ENCODE peak calls at places on chromosome 11, in eight cellular contexts. Z is A549, O is gastrocnemius medialis, T is spleen, S is HepG2, F is endothelial cell of umbilical vein, P is heart left ventricle, J is body of pancreas. N is an unnamed sample. For H3K4me1, the result is how much of the 10 kb centered on the place peaks cover.

GRCh38 chr11:73170140-73170539 is 28.0 kb upstream of the FCHSD2 start:
- DNase-seq in Z (no peak), O (no peak), T (peak), S (no peak), F (no peak), P (no peak), J (no peak), N (no peak)

GRCh38 chr11:17462940-17463339 is 13.7 kb downstream of the ABCC8 start:
- DNase-seq in Z (no peak), O (no peak), T (no peak), S (no peak), F (no peak), P (no peak), J (no peak), N (no peak)

GRCh38 chr11:484616-485015 is 22.4 kb downstream of the RNH1 start:
- DNase-seq in Z (no peak), O (no peak), T (no peak), S (no peak), F (no peak), P (no peak), J (no peak), N (no peak)

GRCh38 chr11:132111781-132112380 is 741.5 kb downstream of the NTM start:
- DNase-seq in Z (no peak), O (no peak), T (no peak), S (no peak), F (peak), P (no peak), J (no peak), N (no peak)

GRCh38 chr11:68924073-68924925 is 20.6 kb downstream of the IGHMBP2 start:
- DNase-seq in Z (no peak), O (no peak), T (peak), S (no peak), F (no peak), P (no peak), J (no peak), N (no peak)

GRCh38 chr11:96752221-96752620 is 362.4 kb downstream of the JRKL start:
- DNase-seq in Z (no peak), O (no peak), T (no peak), S (no peak), F (no peak), P (no peak), J (no peak), N (no peak)

GRCh38 chr11:113373306-113373705 is 14.3 kb upstream of the ANKK1 start:
- DNase-seq in Z (no peak), O (no peak), T (no peak), S (no peak), F (no peak), P (no peak), J (no peak), N (no peak)

GRCh38 chr11:57321388-57321995 is 3.3 kb downstream of the TNKS1BP1 start:
- DNase-seq in Z (peak), O (peak), T (no peak), S (no peak), F (no peak), P (no peak), J (no peak), N (no peak)

GRCh38 chr11:58505849-58506248 is 2.1 kb downstream of the OR5B21 start:
- DNase-seq in Z (no peak), O (no peak), T (no peak), S (no peak), F (no peak), P (no peak), J (no peak), N (no peak)

GRCh38 chr11:111978028-111978771 is 41.1 kb downstream of the DIXDC1 start:
- DNase-seq in Z (no peak), O (peak), T (no peak), S (no peak), F (peak), P (peak), J (no peak), N (peak)

GRCh38 chr11:71436861-71437260 is 11.3 kb downstream of the DHCR7 start:
- DNase-seq in Z (no peak), O (no peak), T (no peak), S (no peak), F (no peak), P (no peak), J (no peak), N (no peak)

GRCh38 chr11:47192111-47192510 is 5.9 kb upstream of the PACSIN3 start:
- DNase-seq in Z (no peak), O (no peak), T (no peak), S (no peak), F (no peak), P (no peak), J (no peak), N (no peak)

GRCh38 chr11:8098879-8099278 is 17.9 kb downstream of the TUB start:
- DNase-seq in Z (no peak), O (no peak), T (peak), S (no peak), F (no peak), P (peak), J (peak), N (no peak)

GRCh38 chr11:18384157-18384641 is 10.2 kb upstream of the LDHA start:
- DNase-seq in Z (peak), O (peak), T (peak), S (peak), F (peak), P (peak), J (peak), N (peak)

GRCh38 chr11:17568944-17569343 is 21.9 kb downstream of the OTOG start:
- DNase-seq in Z (no peak), O (no peak), T (no peak), S (no peak), F (no peak), P (no peak), J (no peak), N (no peak)

GRCh38 chr11:115170133-115170815 is 333.9 kb downstream of the CADM1 start:
- DNase-seq in Z (no peak), O (no peak), T (no peak), S (peak), F (peak), P (no peak), J (peak), N (no peak)

GRCh38 chr11:75334402-75334891 is 17.0 kb downstream of the ARRB1 start:
- DNase-seq in Z (no peak), O (no peak), T (no peak), S (no peak), F (no peak), P (no peak), J (no peak), N (no peak)

GRCh38 chr11:75334976-75335375 is 16.5 kb downstream of the ARRB1 start:
- DNase-seq in Z (no peak), O (no peak), T (no peak), S (no peak), F (no peak), P (no peak), J (no peak), N (no peak)

GRCh38 chr11:75339685-75340409 is 11.6 kb downstream of the ARRB1 start:
- DNase-seq in Z (no peak), O (no peak), T (no peak), S (no peak), F (peak), P (peak), J (no peak), N (no peak)

GRCh38 chr11:75338516-75339218 is 12.8 kb downstream of the ARRB1 start:
- DNase-seq in Z (no peak), O (no peak), T (no peak), S (no peak), F (peak), P (peak), J (no peak), N (no peak)

GRCh38 chr11:75337195-75337654 is 14.2 kb downstream of the ARRB1 start:
- DNase-seq in Z (no peak), O (peak), T (no peak), S (no peak), F (peak), P (no peak), J (no peak), N (no peak)
- H3K27ac ChIP-seq in Z (peak), O (no peak), T (peak), S (no peak), F (peak), P (peak), J (no peak), N (no peak)

GRCh38 chr11:35932641-35933571 is 11.0 kb upstream of the LDLRAD3 start:
- DNase-seq in Z (no peak), O (no peak), T (no peak), S (no peak), F (no peak), P (no peak), J (no peak), N (no peak)
- H3K4me1 ChIP-seq in Z (under half), O (under half), T (under half), S (under half), F (under half), P (under half), J (under half), N (under half)

GRCh38 chr11:2394818-2395105 is 5.8 kb upstream of the TSSC4 start:
- DNase-seq in Z (no peak), O (no peak), T (no peak), S (no peak), F (no peak), P (no peak), J (no peak), N (no peak)

GRCh38 chr11:2395856-2396255 is 4.7 kb upstream of the TSSC4 start:
- DNase-seq in Z (no peak), O (no peak), T (no peak), S (no peak), F (no peak), P (no peak), J (no peak), N (no peak)

GRCh38 chr11:2395211-2395730 is 5.3 kb upstream of the TSSC4 start:
- DNase-seq in Z (no peak), O (no peak), T (no peak), S (no peak), F (no peak), P (no peak), J (no peak), N (no peak)

GRCh38 chr11:2393111-2393868 is 7.3 kb upstream of the TSSC4 start:
- DNase-seq in Z (no peak), O (no peak), T (no peak), S (no peak), F (no peak), P (no peak), J (no peak), N (no peak)

GRCh38 chr11:2393941-2394817 is 6.4 kb upstream of the TSSC4 start:
- DNase-seq in Z (no peak), O (no peak), T (peak), S (no peak), F (no peak), P (no peak), J (no peak), N (no peak)
- TF ChIP-seq POLR2A in Z (no peak), O (no peak), T (no peak), S (no peak), F (no peak), P (no peak), J (no peak), N (no peak)

DNA sequence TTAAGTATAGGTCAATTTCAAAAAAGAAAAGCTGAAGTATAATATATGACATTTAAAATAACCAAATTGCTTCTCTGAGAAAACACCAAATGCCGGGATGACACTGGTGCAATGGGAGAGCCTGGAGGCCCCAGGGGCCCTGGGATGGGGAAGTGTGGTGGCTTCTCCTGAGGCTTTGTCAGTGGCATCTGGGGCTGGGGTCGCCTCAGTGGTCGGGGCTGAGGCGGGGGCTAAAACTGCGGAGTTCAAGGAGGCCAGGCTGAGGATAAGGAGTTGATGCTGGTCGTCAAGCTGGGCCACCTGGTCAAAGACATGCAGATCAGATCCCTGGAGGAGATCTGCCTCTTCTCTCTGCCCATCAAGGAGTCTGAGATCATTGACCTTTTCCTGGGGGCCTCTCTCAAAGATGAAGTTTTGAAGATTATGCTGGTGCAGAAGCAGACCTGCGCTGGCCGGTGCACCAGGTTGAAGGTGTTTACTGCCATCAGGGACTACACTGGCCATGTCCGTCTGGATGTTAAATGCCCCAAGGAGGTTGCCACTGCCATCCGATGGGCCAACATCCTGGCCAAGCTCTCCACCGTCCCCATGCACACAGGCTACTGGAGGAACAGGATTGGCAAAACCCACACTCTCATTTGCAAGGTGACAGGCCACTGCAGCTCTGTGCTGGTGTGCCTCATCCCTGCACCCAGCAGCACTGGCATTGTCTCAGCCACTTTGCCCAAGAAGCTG is 660.1 kb upstream of the CCDC179 start:
- DNase-seq in Z (no peak), O (no peak), T (no peak), S (no peak), F (no peak), P (no peak), J (no peak), N (no peak)
- H3K27ac ChIP-seq in Z (no peak), O (no peak), T (no peak), S (no peak), F (no peak), P (no peak), J (no peak), N (no peak)

DNA sequence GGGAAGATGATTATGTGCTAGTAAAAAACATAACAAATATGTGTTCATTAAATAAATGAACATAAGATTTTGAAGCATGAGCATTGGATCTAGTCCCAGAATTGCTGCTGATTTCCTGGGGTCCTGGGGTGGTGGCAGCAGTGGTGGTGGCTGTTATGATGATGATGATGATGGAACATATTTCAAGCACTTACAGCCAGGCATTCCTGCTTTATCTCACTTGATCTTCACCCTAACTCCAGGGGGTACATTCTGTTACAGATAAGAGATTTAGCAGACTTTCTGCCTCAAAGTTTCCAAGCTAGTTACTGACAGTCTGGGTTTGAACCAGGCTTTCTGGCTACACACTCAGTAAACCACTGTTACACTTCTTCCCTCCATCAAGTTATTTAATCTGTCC is 5.2 kb downstream of the TRAPPC4 start:
- DNase-seq in Z (no peak), O (no peak), T (peak), S (no peak), F (no peak), P (no peak), J (no peak), N (no peak)
- H3K4me1 ChIP-seq in Z (under half), O (half or more), T (half or more), S (half or more), F (under half), P (under half), J (half or more), N (under half)

GRCh38 chr11:94767701-94768601 is at the start of gene AMOTL1:
- DNase-seq in Z (no peak), O (peak), T (peak), S (no peak), F (peak), P (peak), J (peak), N (peak)
- TF ChIP-seq POLR2A in Z (peak), O (peak), T (no peak), S (no peak), F (peak), P (peak), J (peak), N (peak)

GRCh38 chr11:118640332-118641154 is 33.1 kb downstream of the PHLDB1 start:
- DNase-seq in Z (no peak), O (no peak), T (no peak), S (no peak), F (no peak), P (no peak), J (no peak), N (no peak)

GRCh38 chr11:118639899-118640298 is 32.5 kb downstream of the PHLDB1 start:
- DNase-seq in Z (no peak), O (no peak), T (no peak), S (no peak), F (no peak), P (no peak), J (no peak), N (no peak)

GRCh38 chr11:118641463-118642019 is 34.1 kb downstream of the PHLDB1 start:
- DNase-seq in Z (no peak), O (no peak), T (no peak), S (no peak), F (no peak), P (no peak), J (peak), N (no peak)

GRCh38 chr11:118636569-118637290 is 29.3 kb downstream of the PHLDB1 start:
- DNase-seq in Z (no peak), O (no peak), T (no peak), S (no peak), F (no peak), P (no peak), J (no peak), N (no peak)

DNA sequence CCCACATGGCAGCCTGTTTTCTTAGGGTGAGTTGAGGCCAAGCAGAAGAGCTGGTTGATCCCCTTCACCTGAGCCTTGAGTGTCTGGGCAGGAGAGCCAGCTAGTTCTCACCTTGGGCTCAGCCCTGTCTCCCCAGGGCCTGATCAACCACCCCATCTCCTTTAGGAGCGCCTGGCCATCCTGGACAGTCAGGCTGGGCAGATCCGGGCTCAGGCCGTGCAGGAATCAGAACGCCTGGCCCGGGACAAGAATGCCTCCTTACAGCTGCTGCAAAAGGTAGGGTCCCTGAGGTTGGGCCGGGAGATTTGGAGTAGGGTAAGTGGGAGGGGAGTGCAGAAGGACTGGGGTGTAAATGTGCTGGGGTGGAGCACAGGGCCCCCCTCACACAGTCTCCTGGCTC is 31.3 kb downstream of the PHLDB1 start:
- DNase-seq in Z (no peak), O (no peak), T (no peak), S (no peak), F (no peak), P (no peak), J (no peak), N (no peak)
- H3K27ac ChIP-seq in Z (no peak), O (no peak), T (no peak), S (no peak), F (no peak), P (peak), J (no peak), N (no peak)

DNA sequence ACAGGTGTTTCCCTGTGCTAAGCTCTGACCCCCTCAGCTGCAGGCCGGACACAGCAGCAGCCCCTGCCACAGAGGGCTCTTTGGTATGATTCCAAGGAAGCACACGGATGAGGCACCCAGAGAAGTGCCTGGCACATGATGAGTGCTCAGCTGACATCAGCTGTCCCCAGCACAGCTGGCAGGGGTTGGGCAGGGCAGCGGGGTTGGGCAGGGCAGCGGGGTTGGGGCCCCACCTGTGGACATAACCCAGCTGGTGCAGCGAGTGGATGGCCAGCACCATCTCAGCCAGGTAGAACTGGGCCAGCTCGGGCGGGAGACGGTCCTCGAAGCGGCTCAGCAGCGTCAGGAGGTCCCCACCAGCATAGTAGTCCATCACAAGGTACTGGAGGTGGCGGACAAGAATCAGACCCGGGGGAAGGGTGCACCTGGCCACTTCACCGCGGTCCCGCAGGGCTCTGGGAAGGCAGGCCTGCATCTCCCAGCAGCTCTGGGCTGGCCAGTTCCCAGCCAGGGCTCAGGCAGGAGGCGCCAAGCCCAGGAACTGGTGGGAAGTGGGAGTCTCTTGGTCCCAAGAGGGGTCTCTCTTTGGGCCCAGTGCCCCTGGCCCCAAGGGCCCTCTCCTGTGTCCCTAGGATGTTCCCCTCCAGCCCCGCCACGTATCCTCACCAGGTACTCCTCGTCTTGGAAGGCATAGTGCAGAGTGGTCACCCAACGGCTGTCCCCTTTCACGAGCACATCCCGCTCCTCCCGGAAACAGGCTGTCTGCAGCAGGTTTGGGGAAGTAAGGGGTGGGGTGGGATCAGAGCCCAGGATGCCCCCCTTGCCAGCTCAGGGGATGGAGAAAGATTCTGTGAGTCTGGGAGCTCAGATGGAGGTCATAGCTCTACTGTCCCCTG is 4.3 kb downstream of the CDC42BPG start:
- DNase-seq in Z (no peak), O (no peak), T (peak), S (no peak), F (no peak), P (no peak), J (no peak), N (no peak)
- H3K4me1 ChIP-seq in Z (under half), O (under half), T (under half), S (under half), F (under half), P (under half), J (under half), N (under half)

N was measured in uterus.